ENCODE peak calls at places on chromosomes 1 and 21, in six cellular contexts. Y is neuronal stem cell; G is H1; D is stimulated activated CD4-positive, alpha-beta T cell treated with anti-CD3 and anti-CD28 coated beads, Interleukin-12 subunit alpha, Interleukin-12 subunit beta, amount 100 ng/mL, for 48 hours; U is keratinocyte; Z is naive B cell. T is an unnamed sample.

GRCh38 chr21:35046223-35046690 is 2.8 kb downstream of the RUNX1 start:
- DNase-seq in D (no peak), Y (no peak), U (no peak), G (no peak), Z (no peak), T (no peak)

GRCh38 chr21:20997633-20998455 is at the start of gene NCAM2:
- DNase-seq in Z (peak; percentile 61), D (peak; percentile 46), G (no peak), U (no peak), Y (peak; percentile 82), T (peak; percentile 66)

GRCh38 chr1:92965003-92965402 is 3.7 kb upstream of the DIPK1A start:
- DNase-seq in Z (no peak), D (no peak), Y (no peak), G (no peak), U (no peak), T (no peak)

GRCh38 chr1:17167041-17167782 is 37.7 kb upstream of the PADI1 start:
- DNase-seq in Z (no peak), U (no peak), D (no peak), G (no peak), Y (no peak), T (no peak)

GRCh38 chr1:43450251-43451070 is 3.3 kb downstream of the HYI start:
- DNase-seq in Y (no peak), U (no peak), G (no peak), D (no peak), Z (no peak), T (no peak)

GRCh38 chr1:36125129-36125991 is at the start of gene COL8A2:
- DNase-seq in Y (no peak), U (no peak), D (no peak), Z (no peak), G (no peak), T (no peak)

GRCh38 chr1:228059536-228060457 is 22.7 kb upstream of the ARF1 start:
- DNase-seq in Z (no peak), U (peak; percentile 76), D (peak; percentile 58), G (peak; percentile 88), Y (no peak), T (peak; percentile 14)

GRCh38 chr1:40339420-40340323 is 22.6 kb upstream of the COL9A2 start:
- DNase-seq in U (no peak), Z (no peak), G (no peak), Y (no peak), D (no peak), T (no peak)

GRCh38 chr1:212749924-212750535 is 41.5 kb downstream of the NSL1 start:
- DNase-seq in D (no peak), U (peak; percentile 17), G (no peak), Y (peak; percentile 55), Z (peak; percentile 7), T (peak; percentile 84)

GRCh38 chr21:31335957-31336738 is 7.9 kb downstream of the TIAM1 start:
- DNase-seq in Z (no peak), Y (no peak), G (no peak), U (peak; percentile 59), D (no peak), T (peak; percentile 96)

GRCh38 chr21:41166947-41167346 is 1.0 kb upstream of the BACE2 start:
- DNase-seq in G (no peak), U (no peak), Y (no peak), Z (no peak), D (no peak), T (no peak)

GRCh38 chr21:46604975-46605758 is at the start of gene S100B:
- DNase-seq in D (no peak), Z (no peak), G (no peak), U (no peak), Y (no peak), T (no peak)

GRCh38 chr21:26844258-26845065 is 747 bp downstream of the ADAMTS1 start:
- DNase-seq in U (no peak), G (no peak), Y (peak; percentile 44), Z (no peak), D (no peak), T (no peak)

GRCh38 chr1:201146626-201147390 is 7.5 kb downstream of the TMEM9 start:
- DNase-seq in U (no peak), Y (no peak), G (no peak), D (no peak), Z (no peak), T (no peak)

GRCh38 chr21:29217818-29218252 is 80.9 kb upstream of the BACH1 start:
- DNase-seq in Z (no peak), U (peak; percentile 59), Y (no peak), D (no peak), G (no peak), T (peak; percentile 99)

GRCh38 chr1:2044510-2045319 is 5.5 kb upstream of the PRKCZ start:
- DNase-seq in D (peak; percentile 69), Y (peak; percentile 72), Z (peak; percentile 80), U (no peak), G (no peak), T (peak; percentile 15)

GRCh38 chr1:46204406-46204742 is 1.2 kb downstream of the LURAP1 start:
- DNase-seq in U (no peak), Z (no peak), Y (no peak), G (no peak), D (no peak), T (no peak)

GRCh38 chr1:94614980-94615379 is 73.4 kb upstream of the F3 start:
- DNase-seq in D (no peak), Z (no peak), U (no peak), G (no peak), Y (no peak), T (no peak)

GRCh38 chr1:43868741-43869067 is 64.9 kb upstream of the ARTN start:
- DNase-seq in Y (no peak), D (no peak), U (no peak), G (no peak), Z (no peak), T (peak; percentile 72)

GRCh38 chr1:84361796-84362195 is 36.5 kb upstream of the DNASE2B start:
- DNase-seq in G (no peak), Z (no peak), D (no peak), U (peak; percentile 56), Y (no peak), T (no peak)

GRCh38 chr1:205925730-205926129 is 17.5 kb downstream of the SLC26A9 start:
- DNase-seq in U (no peak), Y (no peak), D (no peak), G (no peak), Z (no peak), T (peak; percentile 99)

GRCh38 chr21:36723371-36723881 is 24.5 kb downstream of the SIM2 start:
- DNase-seq in D (no peak), Y (no peak), G (no peak), Z (no peak), U (no peak), T (no peak)

GRCh38 chr1:47437518-47438320 is at the start of gene FOXD2:
- DNase-seq in Y (peak; percentile 88), D (peak; percentile 88), U (no peak), Z (peak; percentile 91), G (peak; percentile 61), T (peak; percentile 68)

GRCh38 chr1:222926566-222926965 is 111.7 kb downstream of the DISP1 start:
- DNase-seq in G (no peak), U (no peak), Y (no peak), Z (no peak), D (no peak), T (peak; percentile 93)

GRCh38 chr1:228849011-228849541 is 113.8 kb downstream of the RHOU start:
- DNase-seq in D (no peak), Z (no peak), G (no peak), U (no peak), Y (no peak), T (no peak)

GRCh38 chr1:223674119-223674890 is 8.8 kb upstream of the CAPN8 start:
- DNase-seq in G (no peak), Y (no peak), Z (no peak), D (no peak), U (no peak), T (no peak)

GRCh38 chr1:169161512-169162194 is 55.2 kb downstream of the ATP1B1 start:
- DNase-seq in G (no peak), Z (no peak), Y (no peak), D (no peak), U (no peak), T (peak; percentile 19)

GRCh38 chr1:55073187-55073916 is 34.0 kb downstream of the PCSK9 start:
- DNase-seq in Z (no peak), Y (no peak), G (no peak), U (no peak), D (no peak), T (no peak)

T was measured in fibroblast of mammary gland.